ENCODE peak calls at places on chromosomes 6 and 20, in four cellular contexts. O, T, S and N are unnamed samples.

GRCh38 chr6:85756982-85757381 is 114.3 kb upstream of the SYNCRIP start:
- DNase-seq in O (no peak), S (no peak), T (no peak), N (peak)

GRCh38 chr6:44739163-44739562 is 351.7 kb downstream of the CDC5L start:
- DNase-seq in S (no peak), T (no peak), O (no peak), N (no peak)

GRCh38 chr6:72850469-72850868 is 228.6 kb downstream of the KCNQ5 start:
- DNase-seq in O (no peak), T (no peak), S (no peak), N (no peak)

GRCh38 chr6:73027691-73028090 is 197.6 kb downstream of the KHDC1L start:
- DNase-seq in S (no peak), O (no peak), T (no peak), N (no peak)

GRCh38 chr6:6725120-6725833 is 136.8 kb downstream of the LY86 start:
- DNase-seq in S (no peak), O (no peak), T (no peak), N (no peak)

GRCh38 chr20:24999568-24999967 is 7.0 kb upstream of the APMAP start:
- DNase-seq in T (peak), S (no peak), O (no peak), N (no peak)

GRCh38 chr6:25423358-25423757 is 144.2 kb downstream of the CARMIL1 start:
- DNase-seq in S (no peak), T (no peak), O (no peak), N (no peak)

GRCh38 chr20:14727485-14728170 is 390.2 kb upstream of the FLRT3 start:
- DNase-seq in S (no peak), O (no peak), T (no peak), N (no peak)

GRCh38 chr6:1697688-1698351 is 88.1 kb downstream of the FOXC1 start:
- DNase-seq in O (no peak), T (no peak), S (no peak), N (no peak)

GRCh38 chr20:25221592-25222460 is 26.1 kb upstream of the PYGB start:
- DNase-seq in T (no peak), O (no peak), S (no peak), N (no peak)

GRCh38 chr6:55176958-55177357 is 2.6 kb downstream of the HCRTR2 start:
- DNase-seq in S (no peak), T (no peak), O (no peak), N (no peak)

GRCh38 chr20:43534016-43534415 is 24.8 kb upstream of the SGK2 start:
- DNase-seq in S (no peak), O (no peak), T (no peak), N (no peak)

GRCh38 chr6:15329154-15329781 is 83.4 kb downstream of the JARID2 start:
- DNase-seq in S (no peak), O (no peak), T (no peak), N (no peak)

GRCh38 chr6:107102414-107102805 is 12.9 kb downstream of the BEND3 start:
- DNase-seq in S (no peak), T (no peak), O (no peak), N (no peak)

GRCh38 chr20:15653396-15654207 is 919.6 kb downstream of the KIF16B start:
- DNase-seq in T (no peak), O (no peak), S (no peak), N (no peak)

GRCh38 chr6:162907876-162908481 is 180.2 kb downstream of the PACRG start:
- DNase-seq in S (no peak), T (no peak), O (peak), N (peak)

GRCh38 chr6:8082954-8083858 is 19.0 kb upstream of the BLOC1S5 start:
- DNase-seq in T (no peak), S (peak), O (peak), N (peak)

GRCh38 chr20:46157076-46157592 is 39.0 kb downstream of the CD40 start:
- DNase-seq in S (no peak), O (no peak), T (no peak), N (no peak)

GRCh38 chr6:125780540-125781306 is 10.0 kb upstream of the NCOA7 start:
- DNase-seq in O (peak), T (peak), S (peak), N (peak)

GRCh38 chr6:46014511-46015118 is 1.0 kb downstream of the CLIC5 start:
- DNase-seq in O (no peak), T (peak), S (no peak), N (no peak)

GRCh38 chr6:46011241-46012085 is 4.2 kb downstream of the CLIC5 start:
- DNase-seq in T (peak), S (no peak), O (peak), N (no peak)

GRCh38 chr6:46014054-46014453 is 1.6 kb downstream of the CLIC5 start:
- DNase-seq in O (no peak), S (no peak), T (no peak), N (no peak)

GRCh38 chr6:46015119-46015968 is at the start of gene CLIC5:
- DNase-seq in O (no peak), T (peak), S (peak), N (peak)

DNA sequence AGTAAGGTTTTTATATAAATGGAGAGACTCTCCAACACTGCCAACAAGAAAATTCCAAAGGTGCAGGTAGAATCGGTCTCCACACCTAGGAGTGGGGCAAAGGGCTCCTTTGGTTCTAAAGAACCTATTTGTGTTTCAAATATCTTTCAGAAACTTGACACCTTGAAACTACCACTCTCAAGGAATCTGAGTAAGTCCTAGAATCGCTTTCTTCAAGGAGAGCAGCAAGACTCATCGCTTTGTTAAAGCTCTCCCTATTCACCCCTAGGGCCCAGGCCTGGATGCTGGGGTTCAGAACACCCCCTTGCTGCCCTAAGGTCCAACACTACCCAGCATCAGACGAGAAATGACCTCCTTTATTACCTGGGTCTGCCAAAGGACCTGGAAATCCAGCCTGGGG is 2.0 kb downstream of the CLIC5 start:
- DNase-seq in O (no peak), T (no peak), S (no peak), N (no peak)
- TF ChIP-seq CTCF in O (no peak), T (no peak), S (no peak), N (no peak)

GRCh38 chr20:22101606-22102005 is 396.1 kb downstream of the PAX1 start:
- DNase-seq in S (no peak), T (no peak), O (no peak), N (no peak)

GRCh38 chr20:22106308-22106938 is 401.0 kb downstream of the PAX1 start:
- DNase-seq in T (no peak), O (no peak), S (no peak), N (peak)
- TF ChIP-seq CTCF in T (peak), O (peak), S (no peak), N (peak)

DNA sequence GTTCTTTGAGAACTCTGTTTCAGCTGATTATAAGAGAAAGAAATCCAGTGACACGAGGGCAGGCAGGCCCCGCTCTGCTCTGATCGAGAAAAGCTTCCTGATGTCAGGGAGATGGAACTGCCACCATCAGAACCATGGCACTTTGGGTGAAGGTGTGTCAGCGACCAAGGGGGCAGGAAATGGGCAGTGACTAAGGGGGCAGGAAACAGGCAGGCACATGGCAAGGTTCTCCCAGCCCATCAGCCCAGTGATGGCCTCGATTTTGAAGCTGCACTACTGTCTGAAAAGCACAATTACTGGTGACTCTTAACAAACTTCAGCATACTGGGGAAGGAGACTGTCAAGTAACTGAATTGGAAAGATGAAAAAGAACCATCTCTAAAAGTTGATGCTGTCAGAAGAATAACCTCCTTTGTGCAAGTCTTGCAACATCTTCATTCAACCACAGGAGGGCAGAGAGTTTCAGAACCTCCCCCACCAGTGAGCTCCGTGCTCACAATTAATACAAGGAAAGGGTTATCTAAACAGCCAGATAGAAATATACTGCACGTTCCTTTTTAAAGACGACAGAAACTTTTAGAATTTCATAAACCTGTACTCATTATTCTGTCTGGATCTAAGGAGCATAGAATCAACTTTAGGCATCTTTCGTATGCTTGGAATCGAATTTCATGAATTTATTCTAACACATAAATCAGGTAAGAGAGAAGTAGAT is 39.1 kb downstream of the TMX4 start:
- DNase-seq in O (no peak), T (no peak), S (no peak), N (peak)
- TF ChIP-seq CTCF in O (peak), T (peak), S (peak), N (peak)

GRCh38 chr20:19757973-19758887 is at the start of gene RIN2:
- DNase-seq in T (peak), S (peak), O (peak), N (peak)

GRCh38 chr20:19758888-19759331 is 852 bp downstream of the RIN2 start:
- DNase-seq in O (peak), T (peak), S (peak), N (peak)

GRCh38 chr20:19760371-19760721 is 2.3 kb downstream of the RIN2 start:
- DNase-seq in O (no peak), T (no peak), S (no peak), N (no peak)

GRCh38 chr20:19757487-19757972 is 528 bp upstream of the RIN2 start:
- DNase-seq in T (peak), O (peak), S (peak), N (peak)

GRCh38 chr20:19756756-19757486 is 1.1 kb upstream of the RIN2 start:
- DNase-seq in S (no peak), O (no peak), T (no peak), N (no peak)
- TF ChIP-seq CTCF in S (no peak), O (peak), T (no peak), N (no peak)

DNA sequence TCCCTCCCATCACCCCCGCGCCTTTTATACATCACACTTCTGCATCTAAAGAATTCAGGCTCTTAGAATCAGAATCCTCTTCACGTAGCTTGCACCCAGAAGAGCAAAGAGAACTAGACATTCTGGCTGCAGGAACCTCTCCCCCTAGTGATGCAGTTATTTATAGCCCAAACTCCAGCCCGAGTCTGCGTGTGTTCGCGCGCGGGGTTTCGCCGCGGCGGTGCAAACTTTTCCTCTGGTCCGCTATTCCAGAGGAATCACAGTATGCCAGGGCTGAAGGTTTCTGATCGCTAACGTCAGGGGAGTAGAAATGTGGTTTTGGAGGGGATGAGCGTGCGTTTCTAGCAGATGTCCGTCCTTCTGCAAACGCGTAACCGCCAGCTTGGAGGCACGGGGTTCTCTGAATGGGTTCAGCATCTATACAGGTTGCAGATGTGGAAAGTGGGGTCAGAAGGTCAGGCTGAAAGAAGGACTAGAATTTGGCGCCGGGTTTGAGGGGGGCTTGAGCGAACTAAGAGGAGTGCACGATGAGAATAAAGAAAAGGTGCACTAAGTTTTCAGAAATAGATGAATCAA is 1.9 kb downstream of the EPHA7 start:
- DNase-seq in O (no peak), T (no peak), S (no peak), N (peak)
- TF ChIP-seq CTCF in O (no peak), T (no peak), S (no peak), N (no peak)

DNA sequence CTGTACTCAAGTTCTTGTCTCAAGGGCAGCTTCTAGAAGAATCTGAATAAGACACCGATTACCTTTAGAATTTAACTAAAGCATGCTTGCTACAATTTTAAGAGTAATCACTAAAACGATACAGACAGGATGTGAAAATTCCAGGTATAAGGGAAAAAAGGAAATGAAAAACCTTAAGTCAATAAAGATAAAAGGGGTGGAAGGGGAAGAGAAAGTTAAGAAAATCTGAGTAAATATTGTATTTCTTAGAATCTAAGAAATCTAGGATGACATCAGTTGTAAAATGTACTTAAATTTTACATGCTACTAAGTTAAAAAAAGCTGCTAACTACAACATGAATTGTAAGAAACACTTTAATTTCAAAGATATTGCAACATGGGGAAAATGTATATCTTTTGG is 30.3 kb upstream of the MOCS1 start:
- DNase-seq in S (no peak), O (no peak), T (no peak), N (no peak)
- TF ChIP-seq CTCF in S (no peak), O (no peak), T (no peak), N (no peak)

GRCh38 chr20:8082025-8082424 is 50.0 kb upstream of the PLCB1 start:
- DNase-seq in O (no peak), T (no peak), S (no peak), N (peak)
- TF ChIP-seq CTCF in O (peak), T (peak), S (peak), N (no peak)

DNA sequence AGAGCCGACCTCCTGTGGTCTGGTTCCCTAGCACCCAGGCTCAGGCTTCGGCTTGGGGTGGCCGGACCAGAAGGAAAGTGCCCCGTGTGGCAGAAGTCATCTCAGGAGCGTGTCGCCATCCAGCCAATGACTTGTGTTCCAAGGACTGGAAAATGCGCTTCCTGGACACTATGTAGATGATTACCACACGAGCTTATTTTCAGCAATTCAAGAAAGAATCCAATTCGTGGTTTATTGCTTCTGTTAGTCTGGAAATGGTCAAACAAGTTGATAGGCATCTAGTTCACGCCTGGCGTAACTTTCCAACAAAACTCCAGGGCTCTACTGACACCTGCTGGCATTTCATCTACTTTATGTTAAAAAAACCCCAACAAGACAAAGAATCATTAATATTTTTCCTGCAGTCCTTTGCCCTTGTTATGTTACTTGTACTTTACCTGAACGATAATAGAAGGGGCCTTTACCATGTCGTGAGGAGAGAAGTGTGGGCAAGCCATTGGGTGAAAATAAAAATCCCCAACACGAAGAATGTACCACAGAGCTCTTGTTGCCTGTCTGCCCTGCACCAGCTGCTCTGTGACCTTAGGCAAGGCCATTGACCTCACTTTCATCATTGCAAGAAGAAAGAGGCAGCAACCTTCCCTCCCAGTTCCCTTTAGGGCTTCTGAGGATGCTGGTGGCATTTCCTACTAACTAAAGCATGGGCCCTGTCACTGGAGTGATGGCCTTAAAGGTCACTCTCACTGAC is 154.7 kb upstream of the LAMP5 start:
- DNase-seq in T (peak), O (peak), S (peak), N (peak)
- TF ChIP-seq CTCF in T (peak), O (peak), S (peak), N (peak)

GRCh38 chr6:34028691-34029360 is 117.1 kb downstream of the GRM4 start:
- DNase-seq in T (no peak), O (no peak), S (no peak), N (no peak)

GRCh38 chr6:34029489-34030280 is 116.2 kb downstream of the GRM4 start:
- DNase-seq in T (no peak), S (no peak), O (no peak), N (no peak)

GRCh38 chr6:34025851-34026250 is 120.0 kb downstream of the GRM4 start:
- DNase-seq in O (no peak), T (no peak), S (no peak), N (no peak)

GRCh38 chr6:34027445-34027936 is 118.4 kb downstream of the GRM4 start:
- DNase-seq in O (no peak), T (peak), S (peak), N (peak)

GRCh38 chr6:34027939-34028441 is 117.9 kb downstream of the GRM4 start:
- DNase-seq in T (no peak), O (no peak), S (no peak), N (no peak)
- TF ChIP-seq CTCF in T (no peak), O (peak), S (no peak), N (no peak)